ENCODE peak calls at places on chromosomes 1 and 21, in five cellular contexts. One of them, this sample, is unnamed.

GRCh38 chr1:178472531-178472930 is 24.2 kb downstream of the CLEC20A start:
- DNase-seq in fibroblast of lung: no peak
- DNase-seq in right lobe of liver: no peak
- DNase-seq in upper lobe of right lung: no peak
- DNase-seq in CD8-positive, alpha-beta T cell: no peak
- DNase-seq in this sample: no peak

GRCh38 chr1:16203550-16203949 is 8.9 kb downstream of the ARHGEF19 start:
- DNase-seq in upper lobe of right lung: no peak
- DNase-seq in right lobe of liver: no peak
- DNase-seq in fibroblast of lung: no peak
- DNase-seq in CD8-positive, alpha-beta T cell: no peak
- DNase-seq in this sample: no peak

GRCh38 chr1:232164078-232164963 is 465.6 kb downstream of the SIPA1L2 start:
- DNase-seq in upper lobe of right lung: no peak
- DNase-seq in CD8-positive, alpha-beta T cell: no peak
- DNase-seq in fibroblast of lung: no peak
- DNase-seq in right lobe of liver: no peak
- DNase-seq in this sample: no peak

GRCh38 chr1:33055210-33055991 is 18.7 kb upstream of the AK2 start:
- DNase-seq in fibroblast of lung: peak; percentile 87
- DNase-seq in upper lobe of right lung: peak; percentile 75
- DNase-seq in right lobe of liver: peak; percentile 67
- DNase-seq in CD8-positive, alpha-beta T cell: no peak
- DNase-seq in this sample: peak; percentile 64

GRCh38 chr1:57361516-57361915 is 62.3 kb downstream of the DAB1 start:
- DNase-seq in upper lobe of right lung: no peak
- DNase-seq in CD8-positive, alpha-beta T cell: no peak
- DNase-seq in fibroblast of lung: no peak
- DNase-seq in right lobe of liver: no peak
- DNase-seq in this sample: no peak

GRCh38 chr1:17909634-17910033 is 154.5 kb downstream of the ACTL8 start:
- DNase-seq in upper lobe of right lung: peak; percentile 46
- DNase-seq in right lobe of liver: no peak
- DNase-seq in fibroblast of lung: peak; percentile 3
- DNase-seq in CD8-positive, alpha-beta T cell: no peak
- DNase-seq in this sample: no peak

GRCh38 chr1:16236091-16236494 is 890 bp downstream of the CPLANE2 start:
- DNase-seq in CD8-positive, alpha-beta T cell: peak; percentile 14
- DNase-seq in fibroblast of lung: no peak
- DNase-seq in upper lobe of right lung: peak; percentile 72
- DNase-seq in right lobe of liver: no peak
- DNase-seq in this sample: no peak

GRCh38 chr21:45894107-45894810 is 87.3 kb upstream of the COL6A1 start:
- DNase-seq in upper lobe of right lung: no peak
- DNase-seq in right lobe of liver: peak; percentile 8
- DNase-seq in fibroblast of lung: peak; percentile 81
- DNase-seq in CD8-positive, alpha-beta T cell: no peak
- DNase-seq in this sample: no peak

GRCh38 chr1:210438928-210439841 is 110.5 kb downstream of the HHAT start:
- DNase-seq in CD8-positive, alpha-beta T cell: no peak
- DNase-seq in right lobe of liver: no peak
- DNase-seq in fibroblast of lung: peak; percentile 100
- DNase-seq in upper lobe of right lung: no peak
- DNase-seq in this sample: no peak

GRCh38 chr21:36560933-36561575 is 81.1 kb upstream of the CLDN14 start:
- DNase-seq in CD8-positive, alpha-beta T cell: no peak
- DNase-seq in upper lobe of right lung: no peak
- DNase-seq in fibroblast of lung: no peak
- DNase-seq in right lobe of liver: no peak
- DNase-seq in this sample: no peak

GRCh38 chr1:227885648-227886502 is 61.9 kb downstream of the WNT9A start:
- DNase-seq in upper lobe of right lung: peak; percentile 70
- DNase-seq in fibroblast of lung: peak; percentile 64
- DNase-seq in right lobe of liver: peak; percentile 19
- DNase-seq in CD8-positive, alpha-beta T cell: no peak
- DNase-seq in this sample: peak; percentile 73

GRCh38 chr1:2233997-2234761 is 6.1 kb downstream of the SKI start:
- DNase-seq in CD8-positive, alpha-beta T cell: peak; percentile 62
- DNase-seq in upper lobe of right lung: peak; percentile 97
- DNase-seq in right lobe of liver: peak; percentile 92
- DNase-seq in fibroblast of lung: peak; percentile 80
- DNase-seq in this sample: peak; percentile 95

GRCh38 chr1:233113009-233113712 is 162.8 kb downstream of the NTPCR start:
- DNase-seq in upper lobe of right lung: peak; percentile 79
- DNase-seq in CD8-positive, alpha-beta T cell: no peak
- DNase-seq in right lobe of liver: peak; percentile 46
- DNase-seq in fibroblast of lung: peak; percentile 100
- DNase-seq in this sample: peak; percentile 83

GRCh38 chr1:19668893-19669292 is 4.2 kb downstream of the HTR6 start:
- DNase-seq in right lobe of liver: no peak
- DNase-seq in fibroblast of lung: no peak
- DNase-seq in upper lobe of right lung: no peak
- DNase-seq in CD8-positive, alpha-beta T cell: no peak
- DNase-seq in this sample: no peak

GRCh38 chr21:42080788-42081083 is 9.6 kb downstream of the UMODL1 start:
- DNase-seq in fibroblast of lung: peak; percentile 94
- DNase-seq in upper lobe of right lung: no peak
- DNase-seq in CD8-positive, alpha-beta T cell: no peak
- DNase-seq in right lobe of liver: no peak
- DNase-seq in this sample: no peak

GRCh38 chr1:91120915-91121314 is 99.1 kb upstream of the ZNF644 start:
- DNase-seq in upper lobe of right lung: no peak
- DNase-seq in CD8-positive, alpha-beta T cell: no peak
- DNase-seq in right lobe of liver: no peak
- DNase-seq in fibroblast of lung: no peak
- DNase-seq in this sample: no peak

DNA sequence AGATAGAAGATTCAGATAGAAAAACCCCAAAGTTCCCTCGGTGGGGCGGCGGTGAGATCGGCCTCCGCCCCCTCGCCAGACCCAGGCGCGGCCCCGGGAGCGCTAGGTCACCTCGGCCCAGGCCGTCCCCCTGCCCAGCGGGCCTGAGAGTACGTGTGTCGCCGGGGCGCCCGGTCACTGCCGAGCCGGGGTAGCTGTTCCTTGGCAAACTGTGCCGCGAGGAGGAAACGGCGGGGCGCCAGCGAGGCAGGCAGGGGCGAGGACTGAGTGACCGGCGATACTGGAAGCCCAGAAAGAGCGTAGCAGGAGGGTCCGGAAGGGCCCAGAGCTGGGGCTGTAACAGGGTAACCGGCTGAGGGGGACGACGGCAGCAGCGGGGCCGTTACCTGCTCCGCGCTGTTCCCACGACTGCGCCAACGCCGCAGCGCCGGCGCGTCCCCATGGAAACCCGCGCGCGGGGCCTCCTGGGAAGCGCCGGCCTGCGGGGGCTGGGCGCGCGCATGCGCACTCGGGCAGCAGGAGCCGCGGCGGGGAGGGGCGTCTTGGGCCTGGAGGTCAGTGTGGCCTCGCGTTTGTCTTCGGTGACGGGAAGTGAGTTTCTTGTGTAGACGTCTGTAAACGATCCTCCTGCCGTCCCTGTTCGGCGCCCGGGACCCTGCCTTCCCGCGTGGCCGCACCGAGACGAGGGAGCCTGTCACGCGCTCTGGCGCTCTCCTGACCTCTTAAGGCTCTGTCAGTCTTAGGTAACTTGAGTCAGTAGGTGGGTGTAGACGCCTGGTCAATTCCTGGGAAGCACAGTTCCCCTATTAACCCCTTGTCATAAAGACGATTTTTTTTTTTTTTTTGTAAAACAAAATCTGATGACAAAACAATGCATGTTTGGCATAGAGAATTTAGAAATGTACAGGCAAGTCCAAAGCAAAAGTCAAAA is at the start of gene LCA5L:
- DNase-seq in right lobe of liver: peak; percentile 91
- DNase-seq in upper lobe of right lung: peak; percentile 97
- DNase-seq in fibroblast of lung: peak; percentile 84
- DNase-seq in CD8-positive, alpha-beta T cell: peak; percentile 85
- DNase-seq in this sample: peak; percentile 78
- H3K27ac ChIP-seq in right lobe of liver: peak within 1 kb of the TSS; percentile 87
- H3K27ac ChIP-seq in upper lobe of right lung: peak within 1 kb of the TSS; percentile 94
- H3K27ac ChIP-seq in fibroblast of lung: peak within 1 kb of the TSS; percentile 75
- H3K27ac ChIP-seq in CD8-positive, alpha-beta T cell: peak within 1 kb of the TSS; percentile 73
- H3K27ac ChIP-seq in this sample: peak within 1 kb of the TSS; percentile 4

GRCh38 chr1:164558461-164559341 is at the start of gene PBX1:
- DNase-seq in CD8-positive, alpha-beta T cell: peak; percentile 51
- DNase-seq in fibroblast of lung: peak; percentile 99
- DNase-seq in right lobe of liver: peak; percentile 96
- DNase-seq in upper lobe of right lung: peak; percentile 97
- DNase-seq in this sample: peak; percentile 97

GRCh38 chr1:164561007-164561406 is 2.0 kb downstream of the PBX1 start:
- DNase-seq in upper lobe of right lung: no peak
- DNase-seq in fibroblast of lung: peak; percentile 22
- DNase-seq in right lobe of liver: no peak
- DNase-seq in CD8-positive, alpha-beta T cell: no peak
- DNase-seq in this sample: no peak

GRCh38 chr1:164559342-164560070 is 522 bp downstream of the PBX1 start:
- DNase-seq in CD8-positive, alpha-beta T cell: no peak
- DNase-seq in right lobe of liver: peak; percentile 23
- DNase-seq in fibroblast of lung: peak; percentile 38
- DNase-seq in upper lobe of right lung: peak; percentile 66
- DNase-seq in this sample: no peak

GRCh38 chr1:164560504-164560903 is 1.5 kb downstream of the PBX1 start:
- DNase-seq in right lobe of liver: no peak
- DNase-seq in CD8-positive, alpha-beta T cell: no peak
- DNase-seq in fibroblast of lung: peak; percentile 4
- DNase-seq in upper lobe of right lung: no peak
- DNase-seq in this sample: no peak

GRCh38 chr1:164560076-164560475 is 1.1 kb downstream of the PBX1 start:
- DNase-seq in fibroblast of lung: peak; percentile 32
- DNase-seq in upper lobe of right lung: no peak
- DNase-seq in right lobe of liver: no peak
- DNase-seq in CD8-positive, alpha-beta T cell: no peak
- DNase-seq in this sample: no peak
- H3K27ac ChIP-seq in fibroblast of lung: peak overlapping the region; percentile 55
- H3K27ac ChIP-seq in upper lobe of right lung: peak overlapping the region; percentile 82
- H3K27ac ChIP-seq in right lobe of liver: peak overlapping the region; percentile 34
- H3K27ac ChIP-seq in CD8-positive, alpha-beta T cell: no peak overlapping the region
- H3K27ac ChIP-seq in this sample: peak overlapping the region; percentile 69

GRCh38 chr1:29331309-29331708 is 95.0 kb downstream of the PTPRU start:
- DNase-seq in fibroblast of lung: no peak
- DNase-seq in CD8-positive, alpha-beta T cell: no peak
- DNase-seq in upper lobe of right lung: no peak
- DNase-seq in right lobe of liver: no peak
- DNase-seq in this sample: no peak
- H3K27ac ChIP-seq in fibroblast of lung: no peak overlapping the region
- H3K27ac ChIP-seq in CD8-positive, alpha-beta T cell: no peak overlapping the region
- H3K27ac ChIP-seq in upper lobe of right lung: no peak overlapping the region
- H3K27ac ChIP-seq in right lobe of liver: no peak overlapping the region
- H3K27ac ChIP-seq in this sample: no peak overlapping the region

DNA sequence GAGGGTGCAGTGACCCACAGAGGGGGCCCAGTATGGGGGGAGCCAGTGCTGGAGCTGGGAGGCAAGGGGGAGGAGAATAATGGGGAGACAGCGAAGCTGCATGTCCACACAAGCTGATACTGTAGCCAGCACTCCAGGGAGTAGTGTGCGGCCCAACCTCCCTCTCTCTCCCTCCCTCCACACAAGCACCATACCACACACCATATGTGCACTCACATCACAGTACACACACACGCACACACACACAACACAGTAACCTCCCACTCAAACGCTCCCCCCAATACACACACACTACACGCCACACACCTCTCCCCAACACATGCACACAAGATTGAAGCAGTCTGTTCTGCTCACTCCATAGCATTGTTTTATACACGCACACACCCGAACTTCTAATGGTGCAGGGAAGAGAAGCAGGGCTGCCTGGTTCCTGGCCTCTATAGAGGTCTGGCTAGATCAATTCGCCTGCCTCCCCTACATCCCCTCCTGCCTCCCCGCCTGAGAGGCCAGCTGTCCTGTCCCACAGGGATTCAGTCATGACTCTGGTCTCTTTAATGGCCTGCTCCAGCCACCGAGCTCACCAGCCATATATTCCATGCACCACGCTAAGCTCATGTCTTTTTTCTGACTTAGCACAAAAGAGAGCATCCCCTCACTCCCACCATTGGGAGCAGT is 3.8 kb downstream of the NCDN start:
- DNase-seq in right lobe of liver: no peak
- DNase-seq in upper lobe of right lung: no peak
- DNase-seq in CD8-positive, alpha-beta T cell: no peak
- DNase-seq in fibroblast of lung: no peak
- DNase-seq in this sample: no peak
- H3K27ac ChIP-seq in right lobe of liver: no peak overlapping the region
- H3K27ac ChIP-seq in upper lobe of right lung: no peak overlapping the region
- H3K27ac ChIP-seq in CD8-positive, alpha-beta T cell: no peak overlapping the region
- H3K27ac ChIP-seq in fibroblast of lung: no peak overlapping the region
- H3K27ac ChIP-seq in this sample: no peak overlapping the region

DNA sequence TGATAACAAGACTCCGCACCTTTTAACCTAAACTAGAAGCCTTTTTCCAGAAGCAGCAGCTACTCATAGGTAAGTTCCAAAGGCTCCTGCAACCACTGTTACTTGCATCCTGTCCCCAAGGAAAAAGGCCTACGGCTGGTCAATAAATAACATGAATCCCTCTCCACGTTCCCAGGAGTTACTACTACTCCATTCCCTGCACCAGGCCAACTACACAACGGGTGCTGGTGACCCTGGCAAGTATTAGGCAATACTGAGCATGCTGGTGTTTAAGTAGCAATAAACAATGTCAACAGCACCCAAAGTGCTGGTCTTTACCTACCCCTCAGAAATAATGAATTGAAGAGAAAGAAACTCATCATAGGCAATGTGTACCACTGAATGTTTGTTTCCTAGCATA is 7.7 kb downstream of the GNG12 start:
- DNase-seq in upper lobe of right lung: no peak
- DNase-seq in right lobe of liver: no peak
- DNase-seq in CD8-positive, alpha-beta T cell: no peak
- DNase-seq in fibroblast of lung: no peak
- DNase-seq in this sample: no peak
- H3K27ac ChIP-seq in upper lobe of right lung: no peak overlapping the region
- H3K27ac ChIP-seq in right lobe of liver: no peak overlapping the region
- H3K27ac ChIP-seq in CD8-positive, alpha-beta T cell: no peak overlapping the region
- H3K27ac ChIP-seq in fibroblast of lung: no peak overlapping the region
- H3K27ac ChIP-seq in this sample: no peak overlapping the region

DNA sequence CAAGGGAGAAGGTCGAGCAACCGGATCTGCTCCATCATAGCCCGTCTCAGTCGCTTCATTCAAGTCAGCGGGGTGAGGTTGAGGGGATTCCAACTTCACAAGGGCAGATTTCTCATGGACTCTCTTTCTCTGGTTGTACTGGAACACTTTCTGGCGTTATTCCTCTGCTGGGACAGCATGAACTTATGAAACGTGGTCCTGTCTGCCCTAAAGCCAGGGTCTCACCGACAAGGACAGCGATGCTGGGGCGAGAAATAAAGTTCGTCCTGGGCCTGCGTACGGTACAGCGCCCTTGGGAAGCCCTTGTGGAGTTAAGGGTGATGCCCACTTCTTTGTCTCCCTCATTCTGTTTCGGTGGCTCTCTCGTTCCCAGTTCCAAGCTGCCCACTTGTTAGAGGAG is 1.3 kb upstream of the FLVCR1 start:
- DNase-seq in fibroblast of lung: no peak
- DNase-seq in upper lobe of right lung: no peak
- DNase-seq in right lobe of liver: no peak
- DNase-seq in CD8-positive, alpha-beta T cell: no peak
- DNase-seq in this sample: no peak
- H3K27ac ChIP-seq in fibroblast of lung: peak overlapping the region; percentile 73
- H3K27ac ChIP-seq in upper lobe of right lung: no peak overlapping the region
- H3K27ac ChIP-seq in right lobe of liver: no peak overlapping the region
- H3K27ac ChIP-seq in CD8-positive, alpha-beta T cell: no peak overlapping the region
- H3K27ac ChIP-seq in this sample: peak overlapping the region; percentile 58

GRCh38 chr1:116569776-116570357 is 959 bp downstream of the CD58 start:
- DNase-seq in CD8-positive, alpha-beta T cell: peak; percentile 25
- DNase-seq in upper lobe of right lung: peak; percentile 80
- DNase-seq in right lobe of liver: peak; percentile 63
- DNase-seq in fibroblast of lung: peak; percentile 37
- DNase-seq in this sample: no peak
- H3K27ac ChIP-seq in CD8-positive, alpha-beta T cell: peak overlapping the region; percentile 62
- H3K27ac ChIP-seq in upper lobe of right lung: peak overlapping the region; percentile 99
- H3K27ac ChIP-seq in right lobe of liver: peak overlapping the region; percentile 89
- H3K27ac ChIP-seq in fibroblast of lung: no peak overlapping the region
- H3K27ac ChIP-seq in this sample: peak overlapping the region; percentile 70